ENCODE peak calls at places on chromosomes 5 and 9, in seven cellular contexts. L is pancreas, S is fibroblast of the aortic adventitia, A is cardiac muscle cell, N is lower lobe of right lung, O is GM06990, E is heart left ventricle. R is an unnamed sample.

GRCh38 chr9:84898188-84898587 is 228.7 kb downstream of the NTRK2 start:
- DNase-seq in E (no peak), O (no peak), N (no peak), A (no peak), S (no peak), L (no peak), R (no peak)

GRCh38 chr5:136364307-136364706 is 1.0 kb downstream of the TRPC7 start:
- DNase-seq in S (no peak), L (no peak), O (no peak), N (no peak), E (no peak), A (no peak), R (no peak)

GRCh38 chr9:126301985-126302603 is 24.5 kb upstream of the MVB12B start:
- DNase-seq in O (no peak), A (peak; percentile 58), L (no peak), N (no peak), E (peak; percentile 49), S (peak; percentile 67), R (peak; percentile 72)

GRCh38 chr9:126151031-126151670 is 175.5 kb upstream of the MVB12B start:
- DNase-seq in E (no peak), N (no peak), O (no peak), S (peak; percentile 0), L (no peak), A (no peak), R (no peak)

GRCh38 chr9:136975624-136976023 is 1.7 kb upstream of the PTGDS start:
- DNase-seq in S (no peak), O (no peak), N (peak; percentile 66), E (peak; percentile 81), A (no peak), L (no peak), R (no peak)

GRCh38 chr5:175253597-175253996 is 190.4 kb downstream of the DRD1 start:
- DNase-seq in L (no peak), N (no peak), E (no peak), S (no peak), O (no peak), A (no peak), R (no peak)

GRCh38 chr5:9553561-9553960 is 7.7 kb upstream of the SEMA5A start:
- DNase-seq in O (no peak), L (no peak), A (no peak), E (no peak), S (no peak), N (no peak), R (no peak)

GRCh38 chr5:142697846-142698245 is 12.0 kb upstream of the FGF1 start:
- DNase-seq in L (no peak), A (peak; percentile 57), S (peak; percentile 58), O (no peak), N (no peak), E (peak; percentile 80), R (no peak)

GRCh38 chr9:99259231-99259918 is 37.3 kb downstream of the SEC61B start:
- DNase-seq in N (peak; percentile 87), S (peak; percentile 48), A (peak; percentile 89), L (peak; percentile 86), O (no peak), E (peak; percentile 93), R (peak; percentile 55)

GRCh38 chr5:140118294-140118936 is 4.5 kb downstream of the PURA start:
- DNase-seq in N (no peak), A (no peak), E (no peak), S (no peak), L (no peak), O (no peak), R (no peak)

GRCh38 chr5:173463207-173463606 is 135.0 kb upstream of the STC2 start:
- DNase-seq in S (no peak), A (no peak), O (no peak), N (no peak), L (no peak), E (no peak), R (no peak)

GRCh38 chr5:153965102-153965645 is 73.5 kb downstream of the FAM114A2 start:
- DNase-seq in E (no peak), N (no peak), O (no peak), A (peak; percentile 72), S (peak; percentile 68), L (no peak), R (peak; percentile 50)

GRCh38 chr9:130579738-130580463 is 524 bp downstream of the FUBP3 start:
- DNase-seq in E (no peak), O (no peak), L (no peak), A (no peak), N (no peak), S (no peak), R (no peak)

GRCh38 chr5:72543365-72543764 is 36.2 kb upstream of the ZNF366 start:
- DNase-seq in E (no peak), O (no peak), A (no peak), L (no peak), N (no peak), S (peak; percentile 34), R (no peak)

GRCh38 chr5:27315541-27316282 is 277.3 kb upstream of the CDH9 start:
- DNase-seq in L (no peak), O (no peak), S (peak; percentile 75), N (no peak), A (no peak), E (no peak), R (no peak)

GRCh38 chr9:124321935-124322334 is 64.2 kb downstream of the NEK6 start:
- DNase-seq in N (no peak), E (no peak), O (no peak), S (no peak), L (no peak), A (no peak), R (no peak)

GRCh38 chr5:55917402-55918096 is 66.4 kb downstream of the IL31RA start:
- DNase-seq in N (no peak), E (no peak), L (no peak), A (no peak), O (no peak), S (no peak), R (no peak)

GRCh38 chr5:124706729-124707361 is 39.6 kb downstream of the ZNF608 start:
- DNase-seq in E (peak; percentile 61), L (peak; percentile 62), S (peak; percentile 58), A (peak; percentile 89), O (no peak), N (peak; percentile 55), R (no peak)

GRCh38 chr5:124402144-124402581 is 344.3 kb downstream of the ZNF608 start:
- DNase-seq in O (no peak), A (no peak), S (peak; percentile 16), E (peak; percentile 45), L (no peak), N (peak; percentile 59), R (no peak)

GRCh38 chr5:109644829-109645228 is 44.9 kb upstream of the MAN2A1 start:
- DNase-seq in L (no peak), S (no peak), A (no peak), O (no peak), N (no peak), E (no peak), R (no peak)
- H3K4me3 ChIP-seq in L (no peak overlapping the region), S (no peak overlapping the region), A (no peak overlapping the region), O (no peak overlapping the region), N (no peak overlapping the region), E (no peak overlapping the region), R (no peak overlapping the region)

GRCh38 chr5:172453206-172453985 is 929 bp downstream of the SH3PXD2B start:
- DNase-seq in A (peak; percentile 73), S (no peak), L (no peak), O (no peak), N (no peak), E (no peak), R (no peak)

GRCh38 chr5:172451771-172452197 is 2.5 kb downstream of the SH3PXD2B start:
- DNase-seq in N (no peak), A (no peak), O (no peak), L (no peak), E (no peak), S (peak; percentile 81), R (no peak)

GRCh38 chr5:172453986-172454354 is 355 bp downstream of the SH3PXD2B start:
- DNase-seq in L (peak; percentile 79), O (peak; percentile 14), A (no peak), N (no peak), E (no peak), S (no peak), R (no peak)

GRCh38 chr5:172450861-172451695 is 3.2 kb downstream of the SH3PXD2B start:
- DNase-seq in E (no peak), S (peak; percentile 70), L (no peak), N (no peak), O (no peak), A (peak; percentile 83), R (no peak)

DNA sequence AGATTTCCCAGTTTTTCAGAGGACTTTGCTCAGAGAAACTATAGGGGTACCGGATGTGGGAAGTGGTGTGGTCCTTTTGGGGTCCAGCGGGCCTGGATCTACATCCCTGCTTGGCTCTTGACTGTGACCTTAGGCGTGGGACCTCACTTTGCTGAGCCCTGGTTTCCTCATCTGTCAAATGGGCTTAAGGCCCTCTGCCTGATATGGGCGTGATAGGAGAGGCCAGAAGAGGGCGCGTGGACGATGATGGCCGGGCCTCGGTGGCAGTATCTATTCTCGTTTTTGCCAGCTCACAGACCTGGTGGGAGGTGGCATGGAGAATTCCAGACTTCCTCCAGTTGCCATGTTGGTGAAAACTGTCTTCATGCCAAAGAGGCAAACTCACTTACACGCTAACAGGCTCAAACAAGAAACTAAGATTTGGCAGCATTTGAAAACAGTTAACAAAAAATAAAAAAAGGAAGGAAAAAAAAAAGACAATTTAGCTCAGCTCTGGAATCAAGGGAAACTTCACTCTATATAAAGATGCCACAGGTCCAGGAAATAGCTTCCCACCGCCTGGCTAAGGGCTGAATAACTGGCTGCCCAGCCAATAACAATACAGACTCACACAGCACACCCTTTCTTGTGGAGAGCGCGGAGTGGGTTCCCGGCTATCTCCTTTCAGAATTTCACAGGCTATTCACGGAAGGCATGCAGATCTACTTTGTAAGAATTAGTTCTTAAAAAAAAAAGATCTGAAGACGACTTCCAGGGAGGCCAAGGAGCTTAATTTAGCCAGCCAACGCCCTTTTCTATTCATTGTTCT is 1.7 kb downstream of the SH3PXD2B start:
- DNase-seq in S (peak; percentile 90), A (peak; percentile 34), O (no peak), L (no peak), E (no peak), N (no peak), R (no peak)
- H3K4me3 ChIP-seq in S (peak overlapping the region; percentile 99), A (peak overlapping the region; percentile 86), O (no peak overlapping the region), L (peak overlapping the region; percentile 87), E (peak overlapping the region; percentile 72), N (peak overlapping the region; percentile 73), R (no peak overlapping the region)

GRCh38 chr9:101485873-101486692 is 47.6 kb upstream of the RNF20 start:
- DNase-seq in E (peak; percentile 48), N (peak; percentile 48), A (peak; percentile 63), O (peak; percentile 4), S (peak; percentile 21), L (peak; percentile 80), R (no peak)
- H3K4me3 ChIP-seq in E (peak overlapping the region; percentile 53), N (peak overlapping the region; percentile 63), A (peak overlapping the region; percentile 56), O (no peak overlapping the region), S (peak overlapping the region; percentile 73), L (peak overlapping the region; percentile 83), R (no peak overlapping the region)

DNA sequence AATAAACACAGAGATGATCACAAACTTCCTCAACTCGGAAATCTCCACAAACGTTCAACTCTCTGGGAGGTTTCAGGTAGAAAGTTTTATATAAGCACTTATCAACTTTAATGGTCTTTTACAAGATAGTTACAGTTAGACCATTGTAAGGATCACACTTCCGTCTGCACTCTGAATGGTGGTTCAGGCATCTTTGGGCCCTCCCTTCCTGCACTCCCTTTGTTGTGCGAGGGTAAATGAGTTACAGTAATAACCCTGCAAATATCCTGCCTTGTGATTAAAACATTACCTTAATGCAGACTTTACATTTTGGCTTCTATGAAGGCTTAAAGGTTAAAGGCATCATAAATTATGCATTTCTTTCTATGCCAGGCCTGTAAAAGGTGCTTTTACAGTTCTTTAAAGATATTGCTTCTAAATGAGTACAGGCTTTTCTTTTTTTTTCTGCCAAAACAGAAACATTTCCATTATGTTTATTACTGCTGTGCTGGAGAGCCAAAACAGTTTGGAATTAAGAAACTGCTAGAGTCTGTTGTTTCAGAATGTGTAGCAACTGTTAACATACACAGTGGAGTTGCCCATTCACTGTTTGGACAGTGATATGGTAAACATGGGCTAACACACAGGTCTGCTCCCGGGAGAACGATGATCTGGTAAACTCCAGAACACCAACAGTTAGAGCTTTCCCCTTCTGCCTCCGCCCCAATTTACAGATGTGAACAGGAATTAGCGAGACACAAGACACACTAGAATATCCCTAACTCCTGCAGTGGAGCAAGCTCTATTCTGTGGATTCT is 1.1 kb downstream of the PRUNE2 start:
- DNase-seq in L (no peak), O (no peak), N (no peak), S (no peak), E (no peak), A (no peak), R (peak; percentile 10)
- H3K4me3 ChIP-seq in L (no peak overlapping the region), O (no peak overlapping the region), N (peak overlapping the region; percentile 19), S (peak overlapping the region; percentile 70), E (no peak overlapping the region), A (peak overlapping the region; percentile 35), R (no peak overlapping the region)